ENCODE peak calls at places on chromosome 7, in nine cellular contexts. E is naive thymus-derived CD8-positive, alpha-beta T cell; L is neural crest cell; G is cardiac muscle cell; H is A172; I is C1 segment of cervical spinal cord; D is activated T-cell treated with anti-CD3 and anti-CD28 coated beads for 1 hour; R is RWPE1; M is stimulated activated CD8-positive, alpha-beta memory T cell treated with anti-CD3 and anti-CD28 coated beads, Interleukin-4, amount 100 ng/mL, for 1 hour. N is an unnamed sample.

GRCh38 chr7:72391821-72392377 is 20.2 kb downstream of the CALN1 start:
- DNase-seq in E (no peak), L (no peak), G (no peak), H (no peak), I (no peak), D (no peak), R (no peak), M (no peak), N (no peak)

GRCh38 chr7:135774284-135774683 is 25.7 kb upstream of the FAM180A start:
- DNase-seq in E (no peak), L (no peak), G (peak; percentile 52), H (peak; percentile 54), I (no peak), D (no peak), R (peak; percentile 72), M (no peak), N (peak; percentile 80)

GRCh38 chr7:7272294-7272693 is 90.0 kb downstream of the C1GALT1 start:
- DNase-seq in E (no peak), L (no peak), G (peak; percentile 15), H (no peak), I (no peak), D (no peak), R (no peak), M (no peak), N (no peak)

GRCh38 chr7:131249003-131249402 is 78.7 kb upstream of the MKLN1 start:
- DNase-seq in E (no peak), L (no peak), G (peak; percentile 95), H (peak; percentile 92), I (no peak), D (no peak), R (peak; percentile 80), M (no peak), N (peak; percentile 97)

GRCh38 chr7:13920053-13920697 is 69.3 kb downstream of the ETV1 start:
- DNase-seq in E (no peak), L (peak; percentile 65), G (peak; percentile 99), H (peak; percentile 99), I (no peak), D (no peak), R (peak; percentile 83), M (no peak), N (peak; percentile 100)

GRCh38 chr7:131605280-131605878 is 49.0 kb upstream of the PODXL start:
- DNase-seq in E (no peak), L (no peak), G (peak; percentile 34), H (no peak), I (no peak), D (no peak), R (no peak), M (no peak), N (peak; percentile 54)

GRCh38 chr7:120272261-120272895 is 597 bp upstream of the KCND2 start:
- DNase-seq in E (no peak), L (no peak), G (peak; percentile 76), H (peak; percentile 55), I (no peak), D (no peak), R (peak; percentile 56), M (no peak), N (peak; percentile 48)

GRCh38 chr7:142999793-143000192 is 27.1 kb downstream of the OR9A2 start:
- DNase-seq in E (no peak), L (no peak), G (no peak), H (no peak), I (no peak), D (no peak), R (no peak), M (no peak), N (no peak)

GRCh38 chr7:151680810-151681209 is 161.1 kb upstream of the RHEB start:
- DNase-seq in E (no peak), L (no peak), G (peak; percentile 83), H (no peak), I (no peak), D (no peak), R (no peak), M (no peak), N (peak; percentile 46)

GRCh38 chr7:75667938-75668337 is 70.8 kb downstream of the HIP1 start:
- DNase-seq in E (no peak), L (no peak), G (no peak), H (no peak), I (no peak), D (no peak), R (no peak), M (no peak), N (no peak)

GRCh38 chr7:11552676-11553075 is 279.3 kb downstream of the THSD7A start:
- DNase-seq in E (no peak), L (no peak), G (no peak), H (no peak), I (no peak), D (no peak), R (no peak), M (no peak), N (no peak)

GRCh38 chr7:130843703-130844102 is 109.7 kb upstream of the KLF14 start:
- DNase-seq in E (no peak), L (no peak), G (no peak), H (no peak), I (no peak), D (no peak), R (no peak), M (no peak), N (no peak)

GRCh38 chr7:17700138-17700537 is 240.2 kb downstream of the SNX13 start:
- DNase-seq in E (no peak), L (no peak), G (no peak), H (no peak), I (no peak), D (no peak), R (no peak), M (no peak), N (no peak)

GRCh38 chr7:44224951-44225565 is 24.3 kb downstream of the YKT6 start:
- DNase-seq in E (no peak), L (no peak), G (no peak), H (no peak), I (no peak), D (no peak), R (no peak), M (no peak), N (no peak)

GRCh38 chr7:45359781-45360180 is 202.2 kb downstream of the RAMP3 start:
- DNase-seq in E (no peak), L (no peak), G (no peak), H (no peak), I (no peak), D (no peak), R (no peak), M (no peak), N (no peak)

GRCh38 chr7:44257618-44258422 is 57.0 kb downstream of the YKT6 start:
- DNase-seq in E (peak; percentile 73), L (peak; percentile 60), G (peak; percentile 89), H (peak; percentile 97), I (peak; percentile 9), D (peak; percentile 36), R (peak; percentile 80), M (peak; percentile 31), N (peak; percentile 73)

GRCh38 chr7:30091431-30092386 is 43.1 kb upstream of the MTURN start:
- DNase-seq in E (no peak), L (no peak), G (peak; percentile 88), H (peak; percentile 85), I (no peak), D (no peak), R (peak; percentile 88), M (no peak), N (peak; percentile 88)

GRCh38 chr7:1889556-1890181 is 219.6 kb downstream of the ELFN1 start:
- DNase-seq in E (peak; percentile 38), L (no peak), G (peak; percentile 78), H (peak; percentile 85), I (no peak), D (no peak), R (no peak), M (no peak), N (no peak)

N was measured in NCI-H226.